ENCODE peak calls at places on chromosome 7, in four cellular contexts. O, Z, E and N are unnamed samples. For H3K27me3, the result is how much of the 10 kb centered on the place peaks cover.

GRCh38 chr7:107563761-107564552 is at the start of the genes COG5 and DUS4L:
- DNase-seq in O (peak), Z (peak), E (peak), N (peak)

GRCh38 chr7:100003711-100004661 is 11.4 kb upstream of the ZKSCAN1 start:
- DNase-seq in O (no peak), Z (no peak), E (no peak), N (no peak)

GRCh38 chr7:102872460-102872859 is 40.3 kb upstream of the LRRC17 start:
- DNase-seq in O (no peak), Z (peak), E (no peak), N (no peak)

GRCh38 chr7:75723444-75723843 is 15.3 kb downstream of the HIP1 start:
- DNase-seq in O (no peak), Z (no peak), E (no peak), N (no peak)

GRCh38 chr7:158373761-158374545 is 213.7 kb downstream of the PTPRN2 start:
- DNase-seq in O (no peak), Z (no peak), E (no peak), N (no peak)

GRCh38 chr7:155356323-155357105 is 58.8 kb downstream of the INSIG1 start:
- DNase-seq in O (no peak), Z (no peak), E (no peak), N (no peak)

GRCh38 chr7:29723599-29723998 is 82.7 kb upstream of the WIPF3 start:
- DNase-seq in O (no peak), Z (peak), E (no peak), N (no peak)

GRCh38 chr7:64182036-64182790 is 24.8 kb upstream of the ZNF735 start:
- DNase-seq in O (no peak), Z (no peak), E (no peak), N (no peak)

GRCh38 chr7:26959290-26959689 is 94.9 kb upstream of the SKAP2 start:
- DNase-seq in O (no peak), Z (no peak), E (no peak), N (no peak)

GRCh38 chr7:122528879-122529481 is 169.9 kb downstream of the RNF133 start:
- DNase-seq in O (peak), Z (peak), E (peak), N (no peak)

GRCh38 chr7:159036916-159037605 is 107.6 kb downstream of the VIPR2 start:
- DNase-seq in O (no peak), Z (no peak), E (no peak), N (no peak)

GRCh38 chr7:64946772-64947171 is 43.7 kb downstream of the ZNF273 start:
- DNase-seq in O (no peak), Z (no peak), E (no peak), N (no peak)

GRCh38 chr7:122827763-122828162 is 58.5 kb downstream of the CADPS2 start:
- DNase-seq in O (no peak), Z (no peak), E (no peak), N (no peak)

GRCh38 chr7:102895602-102896001 is 17.2 kb upstream of the LRRC17 start:
- DNase-seq in O (no peak), Z (no peak), E (no peak), N (no peak)

GRCh38 chr7:36535866-36536664 is 146.4 kb downstream of the ANLN start:
- DNase-seq in O (no peak), Z (peak), E (no peak), N (no peak)

GRCh38 chr7:158487546-158488224 is 99.9 kb downstream of the PTPRN2 start:
- DNase-seq in O (no peak), Z (no peak), E (no peak), N (no peak)

GRCh38 chr7:123057926-123058325 is 62.4 kb upstream of the TAS2R16 start:
- DNase-seq in O (no peak), Z (no peak), E (no peak), N (no peak)

GRCh38 chr7:5448378-5449042 is 24.9 kb upstream of the TNRC18 start:
- DNase-seq in O (no peak), Z (no peak), E (no peak), N (no peak)

GRCh38 chr7:38215115-38215514 is 37.1 kb downstream of the STARD3NL start:
- DNase-seq in O (no peak), Z (peak), E (no peak), N (no peak)

GRCh38 chr7:134814730-134815364 is 35.4 kb downstream of the CALD1 start:
- DNase-seq in O (no peak), Z (no peak), E (no peak), N (no peak)

GRCh38 chr7:94111009-94111408 is 106.9 kb upstream of the BET1 start:
- DNase-seq in O (peak), Z (peak), E (no peak), N (no peak)

GRCh38 chr7:120554960-120555571 is 282.1 kb downstream of the KCND2 start:
- DNase-seq in O (peak), Z (peak), E (peak), N (no peak)

GRCh38 chr7:50227623-50228618 is 76.6 kb upstream of the IKZF1 start:
- DNase-seq in O (no peak), Z (no peak), E (no peak), N (no peak)

GRCh38 chr7:2659556-2660358 is 28.0 kb downstream of the TTYH3 start:
- DNase-seq in O (no peak), Z (no peak), E (no peak), N (no peak)

GRCh38 chr7:95690367-95690947 is 81.9 kb upstream of the DYNC1I1 start:
- DNase-seq in O (peak), Z (peak), E (no peak), N (peak)

GRCh38 chr7:94115316-94115715 is 111.2 kb upstream of the BET1 start:
- DNase-seq in O (no peak), Z (peak), E (no peak), N (no peak)

GRCh38 chr7:40047661-40048060 is 86.8 kb downstream of the MPLKIP start:
- DNase-seq in O (peak), Z (no peak), E (no peak), N (no peak)

GRCh38 chr7:18975276-18975675 is 142.2 kb downstream of the TWIST1 start:
- DNase-seq in O (no peak), Z (no peak), E (no peak), N (no peak)

GRCh38 chr7:98628916-98629525 is 11.9 kb downstream of the NPTX2 start:
- DNase-seq in O (no peak), Z (no peak), E (no peak), N (no peak)

GRCh38 chr7:130195396-130195795 is 9.8 kb downstream of the TMEM209 start:
- DNase-seq in O (no peak), Z (no peak), E (no peak), N (no peak)

GRCh38 chr7:100509213-100509612 is 25.5 kb downstream of the NYAP1 start:
- DNase-seq in O (no peak), Z (peak), E (no peak), N (no peak)

GRCh38 chr7:142355328-142355727 is 97.5 kb upstream of the PRSS58 start:
- DNase-seq in O (no peak), Z (peak), E (no peak), N (no peak)

DNA sequence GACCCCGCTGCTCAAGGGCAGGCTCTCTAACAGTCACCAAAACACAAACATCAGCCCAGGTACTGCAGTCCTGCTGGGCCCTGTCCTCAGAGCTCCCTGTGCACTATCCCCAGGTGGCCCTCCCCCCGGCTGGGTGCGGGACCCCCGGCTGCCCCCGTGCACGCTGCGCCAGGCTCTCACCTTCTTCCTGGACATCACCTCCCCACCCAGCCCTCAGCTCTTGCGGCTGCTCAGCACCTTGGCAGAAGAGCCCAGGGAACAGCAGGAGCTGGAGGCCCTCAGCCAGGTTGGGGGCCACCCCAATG is 14.3 kb downstream of the ATG9B start:
- DNase-seq in O (no peak), Z (no peak), E (no peak), N (no peak)
- H3K4me3 ChIP-seq in O (no peak), Z (no peak), E (no peak), N (no peak)

DNA sequence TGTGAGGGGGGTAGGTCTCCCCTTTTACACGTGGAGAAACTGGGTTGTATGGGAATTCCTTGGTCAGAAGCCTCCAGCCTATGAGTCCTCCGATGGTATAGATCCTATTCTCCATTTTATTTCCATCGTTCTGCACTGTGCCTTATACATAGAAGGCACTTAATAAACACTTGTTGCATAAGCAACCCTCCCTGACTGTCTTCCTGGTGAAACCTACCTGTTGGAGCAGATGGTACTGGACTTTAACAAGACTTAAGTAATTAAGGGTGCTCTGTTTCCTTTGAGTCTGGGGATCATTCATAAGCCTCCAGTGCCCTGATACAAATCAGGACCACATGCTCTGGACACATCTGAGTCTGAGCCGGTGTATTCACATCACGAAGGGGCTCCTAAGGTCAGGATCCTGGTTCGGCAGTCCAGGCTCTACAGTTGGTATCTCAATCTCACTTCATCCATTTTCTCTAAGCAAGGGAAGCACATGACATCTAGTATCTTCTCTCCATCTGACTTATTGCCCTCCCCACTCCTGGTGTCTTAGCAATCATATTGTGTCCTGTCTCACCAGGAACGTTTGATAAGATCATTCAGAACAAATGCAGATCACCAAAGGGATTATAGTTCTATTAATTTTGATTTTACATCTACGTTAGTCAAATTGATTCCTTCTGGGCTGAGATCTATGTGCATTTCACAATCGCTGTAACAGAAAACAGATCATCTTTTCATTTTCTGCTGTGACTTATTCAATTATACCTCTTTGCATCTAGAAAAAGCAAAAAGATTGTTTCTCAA is 22.8 kb upstream of the EZH2 start:
- DNase-seq in O (no peak), Z (no peak), E (no peak), N (no peak)
- H3K27me3 ChIP-seq in O (under half), Z (under half), E (under half), N (under half)

DNA sequence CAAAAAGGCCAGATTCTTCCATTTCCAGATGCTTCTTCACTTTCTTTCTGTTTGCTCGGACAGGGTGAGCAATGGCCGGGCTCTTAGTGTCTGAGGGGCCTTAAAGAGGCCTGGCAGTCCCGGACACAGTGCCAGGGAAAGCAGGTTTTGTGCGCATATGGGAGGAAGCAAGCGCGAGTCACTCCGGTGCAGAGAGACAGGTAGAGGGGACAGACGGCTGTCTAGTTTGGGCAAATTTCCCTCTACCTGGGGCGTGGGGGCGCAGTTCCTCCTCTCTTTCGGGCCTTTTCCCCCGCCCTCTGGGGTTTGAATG is 4.7 kb downstream of the NEUROD6 start:
- DNase-seq in O (no peak), Z (no peak), E (no peak), N (no peak)
- H3K4me3 ChIP-seq in O (no peak), Z (no peak), E (peak), N (no peak)

GRCh38 chr7:43028106-43028505 is 84.3 kb upstream of the HECW1 start:
- DNase-seq in O (no peak), Z (no peak), E (no peak), N (no peak)
- H3K27me3 ChIP-seq in O (under half), Z (under half), E (under half), N (under half)

GRCh38 chr7:73683916-73684693 is 708 bp downstream of the BUD23 start:
- DNase-seq in O (no peak), Z (no peak), E (no peak), N (no peak)
- H3K4me3 ChIP-seq in O (peak), Z (peak), E (peak), N (peak)

DNA sequence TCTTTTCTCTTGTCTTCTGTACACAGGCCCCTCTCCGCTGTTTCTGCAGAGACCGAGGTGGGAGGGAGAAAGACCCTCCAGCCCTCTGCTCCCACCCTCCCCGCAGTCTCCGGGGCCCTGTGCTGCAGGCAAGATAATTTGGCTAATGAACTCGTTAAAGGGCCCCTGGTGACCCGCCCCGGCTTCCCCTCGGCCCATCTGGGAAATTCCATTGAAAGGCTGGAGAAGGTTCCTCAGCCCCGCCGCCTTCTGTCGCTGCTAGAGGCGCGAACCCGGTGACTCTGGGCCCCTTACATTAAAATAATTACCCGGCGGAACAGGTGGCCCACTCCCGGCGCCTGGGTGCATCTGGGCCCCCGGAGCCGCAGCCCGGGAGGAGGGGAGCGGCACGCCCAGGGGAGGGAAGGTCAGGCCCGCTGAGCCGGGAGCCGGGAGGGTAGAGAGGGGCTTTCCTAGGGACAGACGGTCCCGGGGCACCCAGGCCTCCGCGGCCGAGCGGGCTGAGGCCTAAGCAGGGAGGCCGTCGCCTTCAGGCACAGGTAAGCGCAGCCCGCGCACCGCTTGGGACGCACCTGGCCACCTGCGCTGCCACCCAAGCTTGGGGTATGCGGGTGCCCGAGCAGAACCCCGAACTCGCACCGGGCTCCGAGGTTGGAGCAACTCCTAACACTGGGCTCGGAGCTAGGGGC is 7.3 kb upstream of the MNX1 start:
- DNase-seq in O (no peak), Z (no peak), E (no peak), N (no peak)
- H3K27me3 ChIP-seq in O (under half), Z (half or more), E (half or more), N (under half)

GRCh38 chr7:1060315-1061080 is 16.2 kb downstream of the GPR146 start:
- DNase-seq in O (no peak), Z (no peak), E (no peak), N (peak)
- H3K4me3 ChIP-seq in O (no peak), Z (no peak), E (peak), N (no peak)

DNA sequence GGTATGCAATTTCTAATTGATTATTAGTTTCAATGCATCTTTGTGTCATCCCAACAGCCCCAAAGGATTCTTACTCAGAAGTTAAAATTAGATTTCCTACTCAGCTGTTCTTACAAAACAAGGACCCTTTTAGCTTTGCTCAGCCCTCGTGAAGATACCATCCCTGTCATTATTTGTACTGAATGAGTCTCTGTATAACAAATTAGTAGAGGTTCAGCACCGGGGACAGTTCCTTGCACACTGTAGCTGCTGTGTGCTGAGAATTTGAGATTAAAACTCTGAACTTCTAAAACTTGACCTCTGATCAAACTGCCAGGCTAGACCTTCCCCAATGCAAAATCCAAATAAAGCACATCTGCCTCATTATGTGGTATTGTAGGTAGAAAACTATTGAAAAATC is 299.1 kb downstream of the LHFPL3 start:
- DNase-seq in O (peak), Z (peak), E (peak), N (no peak)
- H3K27me3 ChIP-seq in O (under half), Z (under half), E (under half), N (under half)

GRCh38 chr7:601573-602340 is 82.1 kb upstream of the PDGFA start:
- DNase-seq in O (no peak), Z (no peak), E (no peak), N (peak)
- H3K4me3 ChIP-seq in O (no peak), Z (no peak), E (no peak), N (peak)

DNA sequence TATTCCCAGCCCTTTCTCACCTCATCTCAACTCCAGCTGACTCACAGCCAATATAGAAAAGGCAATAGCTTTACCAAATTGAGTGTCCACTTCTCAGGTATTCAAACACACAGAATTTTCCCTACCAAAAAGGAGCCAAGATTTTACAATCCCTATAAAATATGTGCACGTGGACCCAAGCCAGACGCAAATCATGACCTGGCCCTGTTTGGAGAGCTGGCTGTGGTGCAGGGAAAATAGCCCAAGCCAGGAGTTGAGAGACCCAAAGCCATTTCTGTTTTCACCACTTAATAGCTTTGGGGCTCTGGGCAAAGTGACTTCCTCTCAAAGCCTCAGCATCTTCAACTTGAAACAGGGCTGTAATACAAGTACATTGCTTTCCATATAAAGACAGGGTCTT is 379.6 kb upstream of the AUTS2 start:
- DNase-seq in O (no peak), Z (no peak), E (no peak), N (no peak)
- H3K27me3 ChIP-seq in O (under half), Z (under half), E (under half), N (under half)